ENCODE peak calls at places on chromosomes 4 and X, in seven cellular contexts. One of them, this sample, is unnamed.

GRCh38 chr4:35912174-35912573 is 332.1 kb downstream of the ARAP2 start:
- DNase-seq in stimulated activated naive B cell treated with anti-CD40 and anti-IgM and Interleukin-4, amounts not matched to agents 10 μg/mL and 1 μg/mL and 100 μg/mL, for 72 hours: no peak
- DNase-seq in fibroblast of pulmonary artery: no peak
- DNase-seq in cortex of kidney: no peak
- DNase-seq in T-helper 9 cell: no peak
- DNase-seq in CD8-positive, alpha-beta memory T cell: no peak
- DNase-seq in neural progenitor cell: no peak
- DNase-seq in this sample: no peak

GRCh38 chrX:34557733-34558132 is 99.4 kb downstream of the TMEM47 start:
- DNase-seq in cortex of kidney: no peak
- DNase-seq in stimulated activated naive B cell treated with anti-CD40 and anti-IgM and Interleukin-4, amounts not matched to agents 10 μg/mL and 1 μg/mL and 100 μg/mL, for 72 hours: no peak
- DNase-seq in neural progenitor cell: no peak
- DNase-seq in fibroblast of pulmonary artery: no peak
- DNase-seq in CD8-positive, alpha-beta memory T cell: no peak
- DNase-seq in T-helper 9 cell: no peak
- DNase-seq in this sample: no peak

GRCh38 chrX:13471269-13471668 is 98.1 kb upstream of the EGFL6 start:
- DNase-seq in neural progenitor cell: peak; percentile 39
- DNase-seq in cortex of kidney: no peak
- DNase-seq in T-helper 9 cell: no peak
- DNase-seq in fibroblast of pulmonary artery: no peak
- DNase-seq in CD8-positive, alpha-beta memory T cell: no peak
- DNase-seq in stimulated activated naive B cell treated with anti-CD40 and anti-IgM and Interleukin-4, amounts not matched to agents 10 μg/mL and 1 μg/mL and 100 μg/mL, for 72 hours: no peak
- DNase-seq in this sample: no peak

GRCh38 chr4:2689114-2689513 is 67.0 kb downstream of the TNIP2 start:
- DNase-seq in cortex of kidney: no peak
- DNase-seq in stimulated activated naive B cell treated with anti-CD40 and anti-IgM and Interleukin-4, amounts not matched to agents 10 μg/mL and 1 μg/mL and 100 μg/mL, for 72 hours: no peak
- DNase-seq in neural progenitor cell: no peak
- DNase-seq in CD8-positive, alpha-beta memory T cell: no peak
- DNase-seq in T-helper 9 cell: no peak
- DNase-seq in fibroblast of pulmonary artery: no peak
- DNase-seq in this sample: no peak

GRCh38 chr4:86688026-86688425 is 93.9 kb downstream of the PTPN13 start:
- DNase-seq in CD8-positive, alpha-beta memory T cell: no peak
- DNase-seq in neural progenitor cell: no peak
- DNase-seq in T-helper 9 cell: no peak
- DNase-seq in stimulated activated naive B cell treated with anti-CD40 and anti-IgM and Interleukin-4, amounts not matched to agents 10 μg/mL and 1 μg/mL and 100 μg/mL, for 72 hours: no peak
- DNase-seq in fibroblast of pulmonary artery: no peak
- DNase-seq in cortex of kidney: no peak
- DNase-seq in this sample: no peak

GRCh38 chr4:14897217-14897616 is 105.1 kb upstream of the CPEB2 start:
- DNase-seq in stimulated activated naive B cell treated with anti-CD40 and anti-IgM and Interleukin-4, amounts not matched to agents 10 μg/mL and 1 μg/mL and 100 μg/mL, for 72 hours: no peak
- DNase-seq in T-helper 9 cell: no peak
- DNase-seq in CD8-positive, alpha-beta memory T cell: no peak
- DNase-seq in fibroblast of pulmonary artery: no peak
- DNase-seq in neural progenitor cell: no peak
- DNase-seq in cortex of kidney: no peak
- DNase-seq in this sample: no peak

GRCh38 chr4:95155759-95156451 is 392.9 kb downstream of the UNC5C start:
- DNase-seq in cortex of kidney: no peak
- DNase-seq in neural progenitor cell: peak; percentile 42
- DNase-seq in CD8-positive, alpha-beta memory T cell: no peak
- DNase-seq in T-helper 9 cell: no peak
- DNase-seq in fibroblast of pulmonary artery: peak; percentile 62
- DNase-seq in stimulated activated naive B cell treated with anti-CD40 and anti-IgM and Interleukin-4, amounts not matched to agents 10 μg/mL and 1 μg/mL and 100 μg/mL, for 72 hours: no peak
- DNase-seq in this sample: no peak

GRCh38 chr4:35802644-35803043 is 441.7 kb downstream of the ARAP2 start:
- DNase-seq in fibroblast of pulmonary artery: no peak
- DNase-seq in neural progenitor cell: no peak
- DNase-seq in T-helper 9 cell: no peak
- DNase-seq in CD8-positive, alpha-beta memory T cell: no peak
- DNase-seq in cortex of kidney: no peak
- DNase-seq in stimulated activated naive B cell treated with anti-CD40 and anti-IgM and Interleukin-4, amounts not matched to agents 10 μg/mL and 1 μg/mL and 100 μg/mL, for 72 hours: no peak
- DNase-seq in this sample: no peak

GRCh38 chrX:54786972-54787371 is 11.1 kb downstream of the ITIH6 start:
- DNase-seq in fibroblast of pulmonary artery: no peak
- DNase-seq in neural progenitor cell: no peak
- DNase-seq in cortex of kidney: no peak
- DNase-seq in stimulated activated naive B cell treated with anti-CD40 and anti-IgM and Interleukin-4, amounts not matched to agents 10 μg/mL and 1 μg/mL and 100 μg/mL, for 72 hours: peak; percentile 32
- DNase-seq in CD8-positive, alpha-beta memory T cell: peak; percentile 53
- DNase-seq in T-helper 9 cell: peak; percentile 16
- DNase-seq in this sample: no peak

GRCh38 chrX:15441464-15441863 is 51.7 kb downstream of the PIR start:
- DNase-seq in cortex of kidney: no peak
- DNase-seq in neural progenitor cell: peak; percentile 42
- DNase-seq in CD8-positive, alpha-beta memory T cell: no peak
- DNase-seq in fibroblast of pulmonary artery: no peak
- DNase-seq in T-helper 9 cell: no peak
- DNase-seq in stimulated activated naive B cell treated with anti-CD40 and anti-IgM and Interleukin-4, amounts not matched to agents 10 μg/mL and 1 μg/mL and 100 μg/mL, for 72 hours: no peak
- DNase-seq in this sample: no peak

GRCh38 chr4:76611611-76612010 is 176.6 kb downstream of the SHROOM3 start:
- DNase-seq in fibroblast of pulmonary artery: no peak
- DNase-seq in neural progenitor cell: no peak
- DNase-seq in T-helper 9 cell: no peak
- DNase-seq in cortex of kidney: no peak
- DNase-seq in CD8-positive, alpha-beta memory T cell: no peak
- DNase-seq in stimulated activated naive B cell treated with anti-CD40 and anti-IgM and Interleukin-4, amounts not matched to agents 10 μg/mL and 1 μg/mL and 100 μg/mL, for 72 hours: no peak
- DNase-seq in this sample: no peak

GRCh38 chr4:108596389-108596788 is 24.0 kb upstream of the RPL34 start:
- DNase-seq in cortex of kidney: no peak
- DNase-seq in T-helper 9 cell: no peak
- DNase-seq in stimulated activated naive B cell treated with anti-CD40 and anti-IgM and Interleukin-4, amounts not matched to agents 10 μg/mL and 1 μg/mL and 100 μg/mL, for 72 hours: no peak
- DNase-seq in CD8-positive, alpha-beta memory T cell: no peak
- DNase-seq in neural progenitor cell: no peak
- DNase-seq in fibroblast of pulmonary artery: no peak
- DNase-seq in this sample: no peak

GRCh38 chr4:165384608-165385007 is 5.8 kb downstream of the CPE start:
- DNase-seq in T-helper 9 cell: no peak
- DNase-seq in stimulated activated naive B cell treated with anti-CD40 and anti-IgM and Interleukin-4, amounts not matched to agents 10 μg/mL and 1 μg/mL and 100 μg/mL, for 72 hours: no peak
- DNase-seq in neural progenitor cell: no peak
- DNase-seq in CD8-positive, alpha-beta memory T cell: no peak
- DNase-seq in cortex of kidney: no peak
- DNase-seq in fibroblast of pulmonary artery: peak; percentile 51
- DNase-seq in this sample: no peak

GRCh38 chrX:155966876-155967275 is 30.6 kb upstream of the IL9R start:
- DNase-seq in stimulated activated naive B cell treated with anti-CD40 and anti-IgM and Interleukin-4, amounts not matched to agents 10 μg/mL and 1 μg/mL and 100 μg/mL, for 72 hours: no peak
- DNase-seq in fibroblast of pulmonary artery: peak; percentile 7
- DNase-seq in T-helper 9 cell: no peak
- DNase-seq in cortex of kidney: no peak
- DNase-seq in CD8-positive, alpha-beta memory T cell: peak; percentile 70
- DNase-seq in neural progenitor cell: peak; percentile 67
- DNase-seq in this sample: peak; percentile 47

GRCh38 chr4:87896020-87896621 is 63.4 kb downstream of the MEPE start:
- DNase-seq in neural progenitor cell: no peak
- DNase-seq in fibroblast of pulmonary artery: peak; percentile 87
- DNase-seq in cortex of kidney: no peak
- DNase-seq in T-helper 9 cell: no peak
- DNase-seq in CD8-positive, alpha-beta memory T cell: no peak
- DNase-seq in stimulated activated naive B cell treated with anti-CD40 and anti-IgM and Interleukin-4, amounts not matched to agents 10 μg/mL and 1 μg/mL and 100 μg/mL, for 72 hours: peak; percentile 1
- DNase-seq in this sample: peak; percentile 15

GRCh38 chr4:37902738-37903693 is 12.1 kb downstream of the TBC1D1 start:
- DNase-seq in CD8-positive, alpha-beta memory T cell: no peak
- DNase-seq in neural progenitor cell: no peak
- DNase-seq in cortex of kidney: no peak
- DNase-seq in fibroblast of pulmonary artery: no peak
- DNase-seq in T-helper 9 cell: no peak
- DNase-seq in stimulated activated naive B cell treated with anti-CD40 and anti-IgM and Interleukin-4, amounts not matched to agents 10 μg/mL and 1 μg/mL and 100 μg/mL, for 72 hours: no peak
- DNase-seq in this sample: no peak

GRCh38 chrX:2507904-2508630 is 7.3 kb upstream of the DHRSX start:
- DNase-seq in CD8-positive, alpha-beta memory T cell: no peak
- DNase-seq in T-helper 9 cell: no peak
- DNase-seq in stimulated activated naive B cell treated with anti-CD40 and anti-IgM and Interleukin-4, amounts not matched to agents 10 μg/mL and 1 μg/mL and 100 μg/mL, for 72 hours: no peak
- DNase-seq in cortex of kidney: no peak
- DNase-seq in fibroblast of pulmonary artery: no peak
- DNase-seq in neural progenitor cell: no peak
- DNase-seq in this sample: no peak

GRCh38 chrX:1596676-1597344 is 5.4 kb downstream of the AKAP17A start:
- DNase-seq in cortex of kidney: no peak
- DNase-seq in CD8-positive, alpha-beta memory T cell: no peak
- DNase-seq in fibroblast of pulmonary artery: no peak
- DNase-seq in T-helper 9 cell: no peak
- DNase-seq in stimulated activated naive B cell treated with anti-CD40 and anti-IgM and Interleukin-4, amounts not matched to agents 10 μg/mL and 1 μg/mL and 100 μg/mL, for 72 hours: no peak
- DNase-seq in neural progenitor cell: no peak
- DNase-seq in this sample: no peak

GRCh38 chrX:41382699-41383645 is 49.0 kb downstream of the DDX3X start:
- DNase-seq in CD8-positive, alpha-beta memory T cell: no peak
- DNase-seq in fibroblast of pulmonary artery: peak; percentile 63
- DNase-seq in stimulated activated naive B cell treated with anti-CD40 and anti-IgM and Interleukin-4, amounts not matched to agents 10 μg/mL and 1 μg/mL and 100 μg/mL, for 72 hours: no peak
- DNase-seq in cortex of kidney: no peak
- DNase-seq in T-helper 9 cell: peak; percentile 2
- DNase-seq in neural progenitor cell: no peak
- DNase-seq in this sample: no peak

This sample was measured in GDM1.